ENCODE peak calls at places on chromosomes 2 and 18, in four cellular contexts. One of them, this sample, is unnamed.

GRCh38 chr18:12774982-12775381 is 72.1 kb downstream of the PSMG2 start:
- DNase-seq in ascending aorta: no peak
- DNase-seq in pancreas: no peak
- DNase-seq in chondrocyte: no peak
- DNase-seq in this sample: no peak

GRCh38 chr2:202185816-202186221 is 52.6 kb downstream of the SUMO1 start:
- DNase-seq in ascending aorta: no peak
- DNase-seq in pancreas: no peak
- DNase-seq in chondrocyte: no peak
- DNase-seq in this sample: no peak

GRCh38 chr2:7607774-7608173 is 690.6 kb downstream of the RNF144A start:
- DNase-seq in chondrocyte: no peak
- DNase-seq in ascending aorta: no peak
- DNase-seq in pancreas: no peak
- DNase-seq in this sample: no peak

GRCh38 chr18:38940863-38941531 is 1375.4 kb upstream of the CELF4 start:
- DNase-seq in chondrocyte: no peak
- DNase-seq in ascending aorta: no peak
- DNase-seq in pancreas: no peak
- DNase-seq in this sample: peak

GRCh38 chr2:188976545-188977268 is 2.5 kb downstream of the COL3A1 start:
- DNase-seq in chondrocyte: no peak
- DNase-seq in pancreas: no peak
- DNase-seq in ascending aorta: no peak
- DNase-seq in this sample: no peak

GRCh38 chr2:157786663-157787363 is 89.3 kb downstream of the ACVR1 start:
- DNase-seq in ascending aorta: no peak
- DNase-seq in chondrocyte: no peak
- DNase-seq in pancreas: no peak
- DNase-seq in this sample: no peak

GRCh38 chr2:111042772-111043771 is 77.6 kb upstream of the BCL2L11 start:
- DNase-seq in ascending aorta: peak
- DNase-seq in chondrocyte: no peak
- DNase-seq in pancreas: no peak
- DNase-seq in this sample: no peak

GRCh38 chr2:173574713-173575112 is 220.0 kb downstream of the CDCA7 start:
- DNase-seq in pancreas: no peak
- DNase-seq in ascending aorta: no peak
- DNase-seq in chondrocyte: no peak
- DNase-seq in this sample: no peak

GRCh38 chr18:51234117-51235010 is 36.9 kb upstream of the MEX3C start:
- DNase-seq in ascending aorta: no peak
- DNase-seq in pancreas: no peak
- DNase-seq in chondrocyte: no peak
- DNase-seq in this sample: no peak

GRCh38 chr2:26933638-26934334 is 36.7 kb upstream of the MAPRE3 start:
- DNase-seq in chondrocyte: no peak
- DNase-seq in ascending aorta: no peak
- DNase-seq in pancreas: no peak
- DNase-seq in this sample: no peak
- TF ChIP-seq CTCF in chondrocyte: no peak
- TF ChIP-seq CTCF in ascending aorta: no peak
- TF ChIP-seq CTCF in pancreas: no peak
- TF ChIP-seq CTCF in this sample: no peak

GRCh38 chr2:235950473-235950809 is 217.7 kb downstream of the GBX2 start:
- DNase-seq in pancreas: no peak
- DNase-seq in ascending aorta: no peak
- DNase-seq in chondrocyte: no peak
- DNase-seq in this sample: no peak

GRCh38 chr2:235954281-235954680 is 213.9 kb downstream of the GBX2 start:
- DNase-seq in chondrocyte: no peak
- DNase-seq in pancreas: no peak
- DNase-seq in ascending aorta: no peak
- DNase-seq in this sample: no peak

GRCh38 chr2:235952714-235953113 is 215.5 kb downstream of the GBX2 start:
- DNase-seq in pancreas: no peak
- DNase-seq in chondrocyte: no peak
- DNase-seq in ascending aorta: no peak
- DNase-seq in this sample: no peak

GRCh38 chr2:235949567-235950472 is 218.4 kb downstream of the GBX2 start:
- DNase-seq in ascending aorta: no peak
- DNase-seq in pancreas: no peak
- DNase-seq in chondrocyte: no peak
- DNase-seq in this sample: no peak

DNA sequence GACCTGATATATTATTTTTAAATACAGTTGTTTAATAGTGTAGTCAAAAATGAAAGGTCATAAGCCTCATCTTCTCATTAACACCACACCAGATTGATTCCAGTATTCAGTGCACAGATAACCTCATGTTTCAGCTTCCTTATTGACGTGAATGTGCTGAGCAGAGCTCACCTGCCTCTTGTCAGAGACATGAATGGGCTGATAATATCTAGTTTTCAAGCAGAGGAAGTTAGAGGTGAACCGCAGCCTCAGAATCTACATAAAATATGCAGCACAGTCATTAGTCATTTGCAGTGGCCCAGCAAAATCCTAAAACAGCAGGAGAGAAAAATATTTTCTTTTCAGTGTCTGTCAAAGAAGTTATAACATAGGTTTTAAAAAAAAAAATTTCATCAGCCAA is 216.2 kb downstream of the GBX2 start:
- DNase-seq in ascending aorta: no peak
- DNase-seq in chondrocyte: no peak
- DNase-seq in pancreas: no peak
- DNase-seq in this sample: no peak
- TF ChIP-seq CTCF in ascending aorta: no peak
- TF ChIP-seq CTCF in chondrocyte: no peak
- TF ChIP-seq CTCF in pancreas: no peak
- TF ChIP-seq CTCF in this sample: no peak

DNA sequence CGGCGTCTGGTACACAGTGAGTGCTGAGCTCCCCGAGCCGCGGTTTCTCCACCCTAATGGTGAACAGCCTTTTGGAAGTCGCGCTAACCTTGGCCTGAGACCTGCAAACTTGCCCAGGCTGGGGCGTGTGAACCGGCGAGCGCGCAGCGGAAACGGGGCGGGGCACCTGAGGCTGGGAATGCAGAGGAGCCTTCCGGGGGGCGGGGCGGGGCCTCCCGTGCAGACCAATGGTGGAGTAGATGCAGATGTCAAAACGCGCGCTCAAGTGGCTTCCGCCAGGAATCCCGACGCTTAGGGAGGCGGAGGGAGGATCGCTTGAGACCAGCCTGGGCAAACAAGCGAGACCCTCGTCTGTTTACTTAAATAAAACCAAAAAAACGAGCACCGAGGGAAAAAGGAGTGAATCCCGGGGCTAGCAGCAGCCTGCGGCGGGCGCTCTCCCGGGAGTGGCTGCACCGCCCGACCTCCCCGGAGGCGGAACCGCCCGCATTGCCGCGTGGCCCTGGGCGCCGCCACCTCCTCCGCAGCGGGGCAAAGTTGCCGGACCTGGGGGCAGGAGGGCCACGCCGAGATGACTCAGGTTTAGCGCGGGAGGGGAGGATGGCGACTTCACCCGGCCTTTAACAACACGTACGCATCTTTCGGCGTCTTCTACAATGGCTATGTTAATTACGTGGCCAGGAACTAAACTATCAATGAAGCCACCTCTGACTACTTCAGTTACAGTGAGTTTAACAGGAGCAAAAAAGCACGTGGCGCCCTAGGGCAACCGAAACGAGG is 2.2 kb upstream of the RRM2 start:
- DNase-seq in ascending aorta: peak
- DNase-seq in pancreas: peak
- DNase-seq in chondrocyte: peak
- DNase-seq in this sample: peak
- TF ChIP-seq CTCF in ascending aorta: no peak
- TF ChIP-seq CTCF in pancreas: no peak
- TF ChIP-seq CTCF in chondrocyte: peak
- TF ChIP-seq CTCF in this sample: no peak

GRCh38 chr2:26061539-26061938 is 27.7 kb downstream of the RAB10 start:
- DNase-seq in ascending aorta: no peak
- DNase-seq in chondrocyte: no peak
- DNase-seq in pancreas: no peak
- DNase-seq in this sample: no peak

GRCh38 chr2:26058390-26058789 is 24.5 kb downstream of the RAB10 start:
- DNase-seq in pancreas: no peak
- DNase-seq in ascending aorta: no peak
- DNase-seq in chondrocyte: no peak
- DNase-seq in this sample: no peak

GRCh38 chr2:26064846-26065245 is 31.0 kb downstream of the RAB10 start:
- DNase-seq in ascending aorta: no peak
- DNase-seq in chondrocyte: no peak
- DNase-seq in pancreas: no peak
- DNase-seq in this sample: no peak

GRCh38 chr2:26054598-26055348 is 20.9 kb downstream of the RAB10 start:
- DNase-seq in ascending aorta: no peak
- DNase-seq in chondrocyte: no peak
- DNase-seq in pancreas: no peak
- DNase-seq in this sample: no peak

DNA sequence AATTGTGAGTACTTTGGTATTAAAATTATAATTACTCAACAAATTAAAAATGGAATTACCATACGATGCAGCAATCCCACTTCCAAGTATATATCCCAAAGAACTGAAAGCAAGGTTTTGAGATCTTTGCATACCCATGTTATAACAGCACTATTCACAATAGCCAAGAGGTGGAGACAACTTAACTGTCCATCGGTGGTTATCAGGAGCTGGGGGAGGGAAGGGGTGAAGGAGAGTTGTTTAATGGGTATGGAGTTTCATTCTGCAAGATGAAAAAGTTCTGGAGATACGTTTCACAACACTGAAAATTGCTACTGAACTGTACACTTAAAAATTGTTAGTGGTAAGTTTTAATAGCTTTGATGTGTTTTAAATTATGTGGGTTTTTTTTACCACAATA is 25.7 kb downstream of the RAB10 start:
- DNase-seq in chondrocyte: no peak
- DNase-seq in pancreas: no peak
- DNase-seq in ascending aorta: no peak
- DNase-seq in this sample: no peak
- TF ChIP-seq CTCF in chondrocyte: peak
- TF ChIP-seq CTCF in pancreas: no peak
- TF ChIP-seq CTCF in ascending aorta: no peak
- TF ChIP-seq CTCF in this sample: no peak

GRCh38 chr2:218233543-218233942 is 16.6 kb downstream of the ARPC2 start:
- DNase-seq in ascending aorta: no peak
- DNase-seq in pancreas: no peak
- DNase-seq in chondrocyte: no peak
- DNase-seq in this sample: no peak

GRCh38 chr2:218228366-218229092 is 11.5 kb downstream of the ARPC2 start:
- DNase-seq in chondrocyte: no peak
- DNase-seq in pancreas: no peak
- DNase-seq in ascending aorta: no peak
- DNase-seq in this sample: no peak

GRCh38 chr2:218229239-218229638 is 12.2 kb downstream of the ARPC2 start:
- DNase-seq in chondrocyte: no peak
- DNase-seq in ascending aorta: peak
- DNase-seq in pancreas: no peak
- DNase-seq in this sample: peak

GRCh38 chr2:218229851-218230250 is 12.9 kb downstream of the ARPC2 start:
- DNase-seq in pancreas: no peak
- DNase-seq in ascending aorta: no peak
- DNase-seq in chondrocyte: no peak
- DNase-seq in this sample: no peak

DNA sequence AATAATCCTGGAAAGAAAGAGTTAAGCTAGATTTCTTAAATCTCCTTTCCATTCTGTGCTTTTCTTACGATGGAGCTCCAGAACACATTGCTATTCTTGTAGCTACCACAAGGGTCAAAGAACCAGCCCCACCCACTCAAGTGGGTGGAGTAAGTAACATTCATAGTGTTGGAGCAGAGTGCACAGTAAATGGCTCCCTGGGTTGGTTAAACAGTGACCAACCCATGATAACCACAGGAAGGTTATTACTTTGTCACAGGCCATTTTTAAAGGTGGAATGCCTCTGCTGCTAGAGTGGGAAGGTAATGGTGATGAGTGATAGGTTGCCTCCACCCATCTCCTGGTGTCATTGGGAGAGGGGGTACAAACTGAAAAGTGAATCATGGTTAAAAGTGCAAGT is 13.9 kb downstream of the ARPC2 start:
- DNase-seq in chondrocyte: no peak
- DNase-seq in ascending aorta: no peak
- DNase-seq in pancreas: no peak
- DNase-seq in this sample: no peak
- TF ChIP-seq CTCF in chondrocyte: peak
- TF ChIP-seq CTCF in ascending aorta: no peak
- TF ChIP-seq CTCF in pancreas: peak
- TF ChIP-seq CTCF in this sample: peak

DNA sequence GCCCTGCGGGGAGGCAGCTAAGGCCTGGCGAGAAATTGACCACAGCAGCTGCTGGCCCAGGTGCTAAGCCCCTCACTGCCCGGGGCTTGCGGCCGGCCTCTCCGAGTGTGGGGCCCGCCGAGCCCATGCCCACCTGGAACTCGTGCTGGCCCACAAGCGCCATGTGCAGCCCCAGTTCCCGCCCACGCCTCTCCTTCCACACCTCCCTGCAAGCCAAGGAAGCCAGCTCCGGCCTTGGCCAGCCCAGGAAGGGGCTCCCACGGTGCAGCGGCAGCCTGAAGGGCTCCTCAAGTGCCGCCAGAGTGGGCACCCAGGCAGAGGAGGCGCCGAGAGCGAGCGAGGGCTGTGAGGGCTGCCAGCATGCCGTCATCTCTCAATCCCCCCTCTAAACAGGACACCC is 304.6 kb upstream of the FAM98A start:
- DNase-seq in chondrocyte: no peak
- DNase-seq in ascending aorta: no peak
- DNase-seq in pancreas: no peak
- DNase-seq in this sample: no peak
- TF ChIP-seq CTCF in chondrocyte: no peak
- TF ChIP-seq CTCF in ascending aorta: no peak
- TF ChIP-seq CTCF in pancreas: no peak
- TF ChIP-seq CTCF in this sample: no peak

This sample was measured in GM12864.